ENCODE peak calls at places on chromosomes 2 and 18, in five cellular contexts. J, E, K, T and Z are unnamed samples.

GRCh38 chr2:238299803-238300202 is 11.4 kb upstream of the PER2 start:
- DNase-seq in T (no peak), J (no peak), E (no peak), K (no peak), Z (no peak)

GRCh38 chr2:74334931-74335333 is 8.3 kb downstream of the SLC4A5 start:
- DNase-seq in E (no peak), T (peak), K (peak), J (peak), Z (peak)

GRCh38 chr2:27303093-27304025 is 4.9 kb downstream of the UCN start:
- DNase-seq in E (no peak), K (peak), T (peak), J (no peak), Z (no peak)

GRCh38 chr2:181356526-181356925 is 100.7 kb upstream of the ITGA4 start:
- DNase-seq in T (no peak), K (no peak), J (no peak), E (no peak), Z (no peak)

GRCh38 chr2:37875332-37875976 is 49.6 kb upstream of the RMDN2 start:
- DNase-seq in E (no peak), J (no peak), K (no peak), T (peak), Z (no peak)

GRCh38 chr18:57134564-57135211 is 12.2 kb upstream of the BOD1L2 start:
- DNase-seq in K (no peak), E (no peak), J (no peak), T (peak), Z (no peak)

GRCh38 chr18:33802955-33803354 is 224.9 kb downstream of the ASXL3 start:
- DNase-seq in E (no peak), K (no peak), J (no peak), T (no peak), Z (no peak)

GRCh38 chr2:75287624-75288313 is 88.4 kb upstream of the TACR1 start:
- DNase-seq in T (no peak), E (no peak), J (no peak), K (no peak), Z (no peak)

GRCh38 chr2:33377048-33377447 is 99.4 kb upstream of the RASGRP3 start:
- DNase-seq in J (no peak), E (no peak), T (no peak), K (peak), Z (no peak)

GRCh38 chr2:20880221-20880771 is 57.4 kb upstream of the LDAH start:
- DNase-seq in J (no peak), E (peak), T (no peak), K (no peak), Z (no peak)

GRCh38 chr2:236070236-236070635 is 98.0 kb downstream of the GBX2 start:
- DNase-seq in K (no peak), J (no peak), T (no peak), E (no peak), Z (no peak)

GRCh38 chr2:224378087-224379085 is 23.5 kb downstream of the FAM124B start:
- DNase-seq in J (no peak), K (no peak), T (no peak), E (no peak), Z (no peak)

GRCh38 chr2:133331437-133331836 is 236.8 kb downstream of the NCKAP5 start:
- DNase-seq in J (no peak), K (no peak), T (no peak), E (no peak), Z (no peak)

GRCh38 chr2:96116879-96117533 is 635 bp upstream of the ADRA2B start:
- DNase-seq in J (no peak), T (peak), K (peak), E (peak), Z (peak)

GRCh38 chr2:96116424-96116878 is at the start of gene ADRA2B:
- DNase-seq in K (peak), E (peak), T (peak), J (no peak), Z (no peak)

GRCh38 chr2:96118698-96119388 is 2.5 kb upstream of the ADRA2B start:
- DNase-seq in T (no peak), K (no peak), J (no peak), E (no peak), Z (no peak)

GRCh38 chr2:96119389-96119751 is 3.0 kb upstream of the ADRA2B start:
- DNase-seq in T (no peak), E (no peak), J (no peak), K (no peak), Z (no peak)

DNA sequence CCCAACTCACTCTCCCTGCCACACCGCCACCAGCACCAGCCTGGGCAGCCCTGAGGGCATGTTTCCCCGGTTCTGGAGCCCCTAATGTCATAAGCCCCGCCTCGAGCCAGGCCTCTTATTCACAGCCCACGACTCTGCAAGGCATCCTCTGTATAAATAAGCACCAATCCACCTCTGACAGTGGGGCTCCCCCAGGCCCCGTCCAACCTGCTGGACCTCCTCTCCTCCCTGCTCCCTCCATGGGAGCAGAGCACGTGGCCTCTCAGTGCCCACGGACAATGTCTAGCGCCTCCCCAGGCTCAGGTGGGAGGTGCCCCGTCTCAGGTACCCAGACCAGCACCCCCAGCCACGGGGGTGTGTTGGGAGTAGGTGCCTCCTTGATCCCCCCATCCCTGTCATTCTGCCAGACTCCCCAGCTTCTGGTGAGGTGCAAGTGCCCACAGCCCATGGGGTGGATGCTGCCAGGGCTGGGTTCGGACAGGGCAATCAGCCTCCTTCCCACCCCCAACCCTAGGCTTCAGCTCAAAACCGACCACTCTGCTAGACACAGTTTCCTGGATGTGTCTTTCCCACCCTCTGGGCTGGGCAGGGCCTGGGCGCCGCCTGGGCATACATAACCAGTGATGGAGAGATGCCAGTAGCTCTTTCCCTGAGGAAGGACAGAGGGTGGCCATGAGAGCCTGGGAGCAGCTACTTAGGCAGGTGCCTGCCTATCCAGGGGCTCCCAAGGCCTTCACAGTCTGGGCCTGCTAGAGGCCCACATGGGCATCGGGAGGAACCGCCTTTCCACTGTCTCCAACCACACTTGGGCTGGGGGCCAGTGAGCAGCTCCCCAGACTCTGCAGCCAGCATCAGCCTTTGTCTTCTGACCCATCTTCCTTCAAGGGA is 1.6 kb upstream of the ADRA2B start:
- DNase-seq in J (no peak), E (no peak), T (peak), K (no peak), Z (no peak)
- TF ChIP-seq CTCF in J (peak), E (no peak), T (peak), K (no peak), Z (no peak)

DNA sequence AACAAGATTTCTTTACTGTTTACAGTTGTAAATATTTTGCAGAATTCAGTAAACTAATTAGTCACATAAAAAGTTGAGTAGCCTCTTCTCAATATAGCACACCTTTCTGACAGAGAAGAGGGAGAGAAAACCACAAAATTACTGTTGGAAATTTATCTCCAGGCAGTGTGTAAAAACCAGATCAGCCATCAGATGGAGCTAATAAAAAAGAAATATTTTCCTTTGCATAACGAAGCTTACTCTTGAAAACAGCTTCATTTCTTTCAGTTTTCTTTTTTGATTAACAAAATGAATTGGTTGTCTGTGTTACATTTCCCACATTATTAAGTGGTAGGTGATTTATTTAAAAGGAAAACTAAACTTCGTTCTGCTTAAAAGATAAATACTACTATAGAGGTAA is 259.3 kb upstream of the KCNJ3 start:
- DNase-seq in T (no peak), E (no peak), K (no peak), J (no peak), Z (no peak)
- TF ChIP-seq CTCF in T (peak), E (no peak), K (peak), J (peak), Z (peak)

DNA sequence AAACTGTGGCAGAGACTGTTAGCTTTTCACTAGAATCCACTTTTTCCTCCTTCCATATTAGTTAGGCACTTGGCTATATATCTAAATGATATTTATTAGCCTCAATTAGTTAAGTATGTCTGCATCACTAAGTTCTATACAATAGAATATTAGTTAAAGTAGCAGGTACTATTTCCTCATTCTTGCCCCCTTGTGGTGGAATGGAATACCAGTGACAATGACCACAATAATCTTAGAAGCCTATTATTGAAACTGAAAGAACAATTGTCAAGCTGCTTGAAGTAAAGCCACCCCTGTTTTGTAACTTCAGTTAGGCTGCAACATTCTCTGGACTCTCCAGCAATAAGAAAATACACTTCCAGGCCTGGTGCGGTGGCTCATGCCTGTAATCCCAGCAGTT is 476.3 kb upstream of the VWC2L start:
- DNase-seq in K (peak), J (no peak), T (peak), E (no peak), Z (no peak)
- TF ChIP-seq CTCF in K (peak), J (peak), T (peak), E (no peak), Z (peak)

GRCh38 chr2:229955663-229956062 is 33.4 kb downstream of the FBXO36 start:
- DNase-seq in J (no peak), E (no peak), T (no peak), K (no peak), Z (no peak)
- TF ChIP-seq CTCF in J (no peak), E (no peak), T (no peak), K (no peak), Z (no peak)

GRCh38 chr18:70781860-70782453 is 493.1 kb downstream of the SOCS6 start:
- DNase-seq in J (no peak), E (no peak), K (peak), T (peak), Z (no peak)
- TF ChIP-seq CTCF in J (peak), E (peak), K (peak), T (peak), Z (peak)

GRCh38 chr2:159090514-159091201 is 122.2 kb downstream of the TANC1 start:
- DNase-seq in T (no peak), K (peak), J (peak), E (no peak), Z (no peak)

GRCh38 chr2:159091381-159091780 is 122.9 kb downstream of the TANC1 start:
- DNase-seq in E (no peak), J (no peak), K (peak), T (no peak), Z (no peak)

GRCh38 chr2:159089543-159089942 is 121.1 kb downstream of the TANC1 start:
- DNase-seq in E (no peak), J (no peak), T (no peak), K (no peak), Z (no peak)

GRCh38 chr2:159086874-159087273 is 118.4 kb downstream of the TANC1 start:
- DNase-seq in T (no peak), E (no peak), K (no peak), J (no peak), Z (no peak)

GRCh38 chr2:159088906-159089305 is 120.5 kb downstream of the TANC1 start:
- DNase-seq in E (no peak), J (no peak), K (no peak), T (peak), Z (no peak)
- TF ChIP-seq CTCF in E (no peak), J (peak), K (no peak), T (peak), Z (no peak)

DNA sequence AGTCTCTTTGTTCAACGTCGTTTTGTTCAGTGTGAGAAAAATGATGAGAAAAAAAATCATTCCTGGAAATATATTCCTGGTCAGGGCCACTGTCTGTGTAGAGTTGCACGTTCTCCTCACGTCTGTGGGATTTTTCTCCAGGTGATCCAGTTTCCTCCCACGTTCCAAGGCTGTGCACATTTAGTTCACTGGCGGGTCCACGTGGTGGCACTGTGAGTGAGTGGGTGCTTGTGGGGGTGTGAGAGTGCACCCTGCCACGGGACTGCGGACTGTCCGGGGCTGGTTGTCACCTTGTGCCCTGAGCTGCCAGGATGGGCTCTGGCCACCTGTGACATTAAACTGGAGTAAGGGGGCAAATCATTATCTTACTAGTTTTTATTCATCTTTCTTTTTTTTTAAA is 30.3 kb upstream of the ACYP2 start:
- DNase-seq in K (no peak), E (peak), T (no peak), J (no peak), Z (no peak)
- TF ChIP-seq CTCF in K (no peak), E (no peak), T (no peak), J (no peak), Z (no peak)

DNA sequence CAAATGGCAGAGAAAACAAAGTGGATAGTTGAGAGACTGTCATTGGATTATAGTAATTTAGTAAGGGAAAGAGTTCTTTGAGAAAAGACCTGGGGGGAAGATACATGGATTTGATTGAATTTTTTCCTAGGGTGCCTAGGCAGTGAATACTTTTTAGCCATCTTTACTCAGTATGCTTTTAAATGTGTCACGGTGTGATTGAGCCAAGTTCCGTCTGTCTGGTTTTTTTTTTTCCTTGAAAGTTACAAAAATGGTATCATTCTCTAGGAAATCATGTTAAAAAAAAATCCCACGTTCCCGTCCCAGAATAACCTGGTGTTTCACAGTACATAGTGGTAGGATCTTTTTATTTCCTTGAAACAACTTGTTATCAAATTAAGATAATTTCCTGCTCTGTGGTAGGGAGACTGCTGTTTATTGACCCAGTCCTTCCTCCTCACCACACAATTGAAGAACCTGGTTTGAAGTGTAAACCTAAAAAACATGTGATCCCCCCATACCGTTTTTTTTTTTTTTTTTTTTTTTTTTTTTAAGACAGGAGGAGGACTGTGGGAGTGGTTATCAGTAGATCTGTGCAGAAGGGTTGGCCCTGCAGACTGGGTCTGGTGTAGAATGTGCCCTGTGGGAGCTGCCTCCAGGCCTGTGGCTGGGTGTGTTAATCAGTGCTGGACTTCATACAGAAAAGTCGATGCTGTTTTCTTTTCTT is 55.1 kb downstream of the DGKD start:
- DNase-seq in K (peak), T (no peak), J (no peak), E (no peak), Z (no peak)
- TF ChIP-seq CTCF in K (no peak), T (no peak), J (no peak), E (no peak), Z (no peak)

GRCh38 chr2:190121971-190122370 is 59.4 kb upstream of the MSTN start:
- DNase-seq in J (no peak), E (no peak), K (peak), T (peak), Z (no peak)
- TF ChIP-seq CTCF in J (peak), E (no peak), K (peak), T (peak), Z (peak)